ENCODE peak calls at places on chromosomes 12 and 14, in six cellular contexts. D is aorta; T is gastroesophageal sphincter; A is activated CD8-positive, alpha-beta T cell treated with anti-CD3 and anti-CD28 coated beads, Interleukin-2, amount 10 ng/mL, durations not matched to agents 7 days and 5 days; Z is PC-3; S is naive thymus-derived CD4-positive, alpha-beta T cell. P is an unnamed sample.

GRCh38 chr12:110059651-110060000 is 11.3 kb upstream of the C12orf76 start:
- ATAC-seq in A (no peak), D (no peak), Z (no peak), T (no peak), S (no peak), P (no peak)

GRCh38 chr12:113659015-113659414 is 187.3 kb upstream of the LHX5 start:
- ATAC-seq in S (no peak), T (no peak), D (no peak), A (no peak), Z (no peak), P (no peak)

GRCh38 chr12:123254853-123255446 is 16.7 kb downstream of the CDK2AP1 start:
- ATAC-seq in T (no peak), A (no peak), S (no peak), Z (no peak), D (no peak), P (no peak)

GRCh38 chr12:66159088-66159487 is 10.7 kb downstream of the TMBIM4 start:
- ATAC-seq in D (no peak), A (no peak), Z (no peak), T (no peak), S (no peak), P (no peak)

GRCh38 chr12:16568873-16569272 is 37.1 kb downstream of the LMO3 start:
- ATAC-seq in Z (no peak), D (no peak), S (no peak), T (no peak), A (no peak), P (no peak)

GRCh38 chr12:40168868-40169267 is 55.9 kb upstream of the LRRK2 start:
- ATAC-seq in Z (no peak), A (peak; percentile 92), T (no peak), D (no peak), S (no peak), P (peak; percentile 96)

GRCh38 chr12:76551482-76551888 is 8.1 kb downstream of the OSBPL8 start:
- ATAC-seq in D (no peak), T (no peak), A (no peak), Z (no peak), S (peak; percentile 28), P (peak; percentile 62)

GRCh38 chr12:8987589-8988205 is 1.6 kb upstream of the KLRG1 start:
- ATAC-seq in S (no peak), D (no peak), Z (no peak), T (no peak), A (peak; percentile 35), P (no peak)

GRCh38 chr14:54627718-54628345 is 60.9 kb downstream of the SAMD4A start:
- ATAC-seq in T (peak; percentile 57), S (peak; percentile 81), A (peak; percentile 77), D (peak; percentile 84), Z (no peak), P (peak; percentile 71)

GRCh38 chr14:68707496-68707895 is 85.4 kb downstream of the ZFP36L1 start:
- ATAC-seq in T (no peak), A (no peak), D (no peak), S (no peak), Z (no peak), P (no peak)

GRCh38 chr12:124599074-124599999 is 31.9 kb upstream of the NCOR2 start:
- ATAC-seq in A (no peak), T (no peak), S (peak; percentile 75), Z (peak; percentile 42), D (no peak), P (no peak)

GRCh38 chr12:109998241-109998903 is 858 bp upstream of the ANKRD13A start:
- ATAC-seq in T (no peak), S (no peak), Z (no peak), A (no peak), D (no peak), P (no peak)

GRCh38 chr12:19710811-19711793 is 271.8 kb downstream of the AEBP2 start:
- ATAC-seq in D (peak; percentile 92), S (no peak), A (no peak), T (peak; percentile 96), Z (no peak), P (no peak)

GRCh38 chr14:64845878-64846277 is 33.8 kb downstream of the SPTB start:
- ATAC-seq in S (no peak), D (no peak), T (no peak), Z (no peak), A (no peak), P (no peak)

GRCh38 chr12:19546611-19547162 is 107.4 kb downstream of the AEBP2 start:
- ATAC-seq in T (no peak), S (no peak), Z (no peak), A (no peak), D (peak; percentile 56), P (no peak)

GRCh38 chr12:111411187-111411764 is 5.6 kb downstream of the SH2B3 start:
- ATAC-seq in T (no peak), Z (no peak), S (no peak), A (no peak), D (no peak), P (no peak)

GRCh38 chr14:31080489-31080888 is 54.3 kb upstream of the STRN3 start:
- ATAC-seq in S (no peak), Z (no peak), T (no peak), A (no peak), D (no peak), P (no peak)

GRCh38 chr12:40697566-40698257 is 5.5 kb downstream of the CNTN1 start:
- ATAC-seq in T (peak; percentile 28), S (no peak), Z (peak; percentile 48), A (no peak), D (no peak), P (no peak)

GRCh38 chr14:95649230-95649629 is 37.0 kb upstream of the TCL1B start:
- ATAC-seq in D (no peak), A (no peak), T (no peak), Z (no peak), S (no peak), P (no peak)

GRCh38 chr14:70567791-70568190 is 32.7 kb downstream of the MED6 start:
- ATAC-seq in A (peak; percentile 44), S (peak; percentile 38), D (no peak), Z (peak; percentile 97), T (no peak), P (no peak)

GRCh38 chr12:116080415-116080814 is 197.1 kb downstream of the MED13L start:
- ATAC-seq in T (no peak), S (no peak), Z (no peak), A (no peak), D (no peak), P (peak; percentile 86)

GRCh38 chr14:32405856-32406255 is 76.8 kb downstream of the AKAP6 start:
- ATAC-seq in Z (no peak), S (no peak), D (no peak), A (no peak), T (no peak), P (no peak)

GRCh38 chr14:39843881-39844280 is 411.6 kb upstream of the FBXO33 start:
- ATAC-seq in T (no peak), D (no peak), S (no peak), A (no peak), Z (no peak), P (no peak)

GRCh38 chr12:26034371-26035142 is 76.1 kb downstream of the RASSF8 start:
- ATAC-seq in Z (no peak), S (no peak), A (no peak), D (no peak), T (no peak), P (no peak)

GRCh38 chr12:55737581-55738112 is 5.3 kb upstream of the GDF11 start:
- ATAC-seq in A (peak; percentile 37), Z (peak; percentile 18), T (no peak), D (peak; percentile 9), S (no peak), P (peak; percentile 4)

GRCh38 chr14:92421756-92422155 is 91.8 kb upstream of the RIN3 start:
- ATAC-seq in S (no peak), T (no peak), D (no peak), A (no peak), Z (no peak), P (no peak)

GRCh38 chr12:67981236-67982164 is 7.7 kb upstream of the IFNG-AS1 start:
- ATAC-seq in Z (peak; percentile 99), A (no peak), T (no peak), D (no peak), S (no peak), P (no peak)

GRCh38 chr14:93759781-93760307 is 28.4 kb downstream of the PRIMA1 start:
- ATAC-seq in T (peak; percentile 70), S (peak; percentile 24), Z (no peak), A (no peak), D (peak; percentile 88), P (peak; percentile 5)